ENCODE peak calls at places on chromosomes 1 and 21, in six cellular contexts. P is K562, Z is endothelial cell of umbilical vein, E is HepG2, A is HCT116, M is GM12878. I is an unnamed sample.

GRCh38 chr1:197919523-197920301 is 2.5 kb downstream of the LHX9 start:
- DNase-seq in A (no peak), Z (peak; percentile 16), E (no peak), M (no peak), P (no peak), I (no peak)

GRCh38 chr1:160681067-160681890 is 30.3 kb downstream of the CD48 start:
- DNase-seq in E (peak; percentile 62), P (peak; percentile 79), M (no peak), A (peak; percentile 78), Z (peak; percentile 30), I (peak; percentile 44)

GRCh38 chr1:209756608-209757445 is 974 bp downstream of the TRAF3IP3 start:
- DNase-seq in E (no peak), M (peak; percentile 49), A (no peak), Z (no peak), P (no peak), I (no peak)

GRCh38 chr1:47894718-47895393 is 102.3 kb downstream of the TRABD2B start:
- DNase-seq in P (no peak), E (no peak), M (no peak), A (no peak), Z (peak; percentile 17), I (no peak)

GRCh38 chr21:32206631-32207030 is 72.2 kb downstream of the MIS18A start:
- DNase-seq in P (no peak), Z (peak; percentile 27), M (no peak), E (no peak), A (no peak), I (no peak)

GRCh38 chr1:207097871-207098324 is 6.1 kb upstream of the C4BPA start:
- DNase-seq in P (no peak), E (no peak), Z (no peak), M (peak; percentile 67), A (no peak), I (no peak)

GRCh38 chr1:170461362-170461761 is 70.6 kb upstream of the GORAB start:
- DNase-seq in M (no peak), A (no peak), P (no peak), E (no peak), Z (no peak), I (no peak)

GRCh38 chr1:99758073-99758511 is 8.3 kb downstream of the FRRS1 start:
- DNase-seq in Z (no peak), E (no peak), M (peak; percentile 59), A (no peak), P (no peak), I (no peak)

GRCh38 chr1:161206411-161207140 is 4.4 kb downstream of the NDUFS2 start:
- DNase-seq in M (no peak), E (no peak), A (no peak), Z (no peak), P (no peak), I (no peak)

GRCh38 chr1:181910905-181911304 is 150.6 kb downstream of the ZNF648 start:
- DNase-seq in A (no peak), E (no peak), M (no peak), Z (no peak), P (no peak), I (no peak)

GRCh38 chr1:4976859-4977440 is 322.5 kb downstream of the AJAP1 start:
- DNase-seq in E (no peak), P (no peak), A (no peak), M (no peak), Z (no peak), I (no peak)

GRCh38 chr1:153572569-153573015 is 6.9 kb upstream of the S100A2 start:
- DNase-seq in P (no peak), Z (peak; percentile 93), E (peak; percentile 72), A (peak; percentile 84), M (peak; percentile 37), I (no peak)

GRCh38 chr1:32361674-32362473 is 411 bp downstream of the FAM229A start:
- DNase-seq in E (no peak), P (no peak), A (no peak), Z (peak; percentile 41), M (no peak), I (no peak)

GRCh38 chr1:191368891-191369654 is 789.2 kb upstream of the RGS18 start:
- DNase-seq in A (no peak), M (no peak), E (no peak), Z (no peak), P (no peak), I (no peak)

GRCh38 chr1:183632087-183632486 is 3.5 kb downstream of the ARPC5 start:
- DNase-seq in E (peak; percentile 44), M (no peak), P (no peak), A (no peak), Z (no peak), I (no peak)

GRCh38 chr1:88985033-88985432 is 7.4 kb downstream of the KYAT3 start:
- DNase-seq in E (peak; percentile 88), Z (peak; percentile 93), M (no peak), P (no peak), A (peak; percentile 79), I (no peak)

GRCh38 chr1:64093941-64094340 is 109.5 kb upstream of the UBE2U start:
- DNase-seq in P (no peak), Z (no peak), M (no peak), E (no peak), A (no peak), I (no peak)

GRCh38 chr21:37642493-37642892 is 273.8 kb downstream of the KCNJ6 start:
- DNase-seq in A (peak; percentile 24), Z (no peak), M (no peak), E (peak; percentile 32), P (peak; percentile 60), I (no peak)

GRCh38 chr21:37636152-37636860 is 269.7 kb downstream of the DYRK1A start:
- DNase-seq in Z (peak; percentile 71), A (no peak), M (no peak), P (no peak), E (no peak), I (no peak)

DNA sequence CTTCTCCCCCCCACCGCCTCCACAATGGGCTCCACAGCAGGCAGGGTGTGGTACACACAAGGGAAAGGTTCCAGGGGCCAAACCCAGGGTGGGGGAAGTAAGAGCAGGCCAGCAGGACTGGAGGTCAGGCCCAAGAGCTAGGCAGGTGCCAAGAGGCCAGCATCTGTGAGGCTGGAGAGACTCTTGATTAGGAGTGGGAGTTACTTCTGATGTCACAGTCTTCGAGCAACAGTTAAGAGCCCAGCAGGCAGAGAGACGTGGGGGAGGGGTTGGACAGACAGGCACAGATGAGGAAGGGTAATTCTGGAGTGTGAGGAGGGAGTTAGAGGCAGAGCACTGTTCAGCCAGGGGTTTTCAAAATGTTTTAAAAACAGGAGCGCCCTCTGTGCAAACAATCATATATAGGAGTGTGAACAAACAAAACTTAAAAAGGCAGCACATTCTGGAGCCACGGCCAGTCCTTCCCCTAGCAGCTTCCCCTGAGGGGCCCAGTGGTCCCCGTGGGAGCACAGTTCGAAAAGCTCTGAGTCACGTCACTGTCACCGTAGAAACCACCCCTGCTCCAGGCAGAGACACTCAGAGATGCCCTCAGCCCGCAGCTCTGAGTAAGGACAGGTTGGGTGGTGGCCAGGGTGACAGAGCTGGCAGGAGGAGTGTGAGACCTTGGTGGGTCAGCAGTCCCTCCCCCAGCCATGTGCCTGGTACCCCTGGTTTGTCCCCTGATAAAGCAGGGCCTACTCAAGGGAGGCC is 55.6 kb downstream of the SLC9A1 start:
- DNase-seq in M (no peak), E (peak; percentile 55), A (no peak), Z (no peak), P (peak; percentile 57), I (no peak)
- H3K9ac ChIP-seq in M (peak overlapping the region; percentile 27), E (peak overlapping the region; percentile 5), A (peak overlapping the region; percentile 43), Z (no peak overlapping the region), P (peak overlapping the region; percentile 83), I (peak overlapping the region; percentile 16)

GRCh38 chr1:234981758-234982157 is 146.9 kb downstream of the TOMM20 start:
- DNase-seq in A (no peak), Z (no peak), M (no peak), P (no peak), E (no peak), I (no peak)

GRCh38 chr1:234979316-234980223 is 149.1 kb downstream of the TOMM20 start:
- DNase-seq in A (no peak), M (no peak), Z (peak; percentile 39), E (no peak), P (no peak), I (no peak)

GRCh38 chr1:234978397-234979291 is 150.0 kb downstream of the TOMM20 start:
- DNase-seq in Z (peak; percentile 86), P (peak; percentile 77), E (peak; percentile 96), M (peak; percentile 94), A (peak; percentile 63), I (no peak)

GRCh38 chr1:234980224-234980656 is 148.4 kb downstream of the TOMM20 start:
- DNase-seq in A (no peak), E (no peak), P (no peak), M (no peak), Z (no peak), I (no peak)

DNA sequence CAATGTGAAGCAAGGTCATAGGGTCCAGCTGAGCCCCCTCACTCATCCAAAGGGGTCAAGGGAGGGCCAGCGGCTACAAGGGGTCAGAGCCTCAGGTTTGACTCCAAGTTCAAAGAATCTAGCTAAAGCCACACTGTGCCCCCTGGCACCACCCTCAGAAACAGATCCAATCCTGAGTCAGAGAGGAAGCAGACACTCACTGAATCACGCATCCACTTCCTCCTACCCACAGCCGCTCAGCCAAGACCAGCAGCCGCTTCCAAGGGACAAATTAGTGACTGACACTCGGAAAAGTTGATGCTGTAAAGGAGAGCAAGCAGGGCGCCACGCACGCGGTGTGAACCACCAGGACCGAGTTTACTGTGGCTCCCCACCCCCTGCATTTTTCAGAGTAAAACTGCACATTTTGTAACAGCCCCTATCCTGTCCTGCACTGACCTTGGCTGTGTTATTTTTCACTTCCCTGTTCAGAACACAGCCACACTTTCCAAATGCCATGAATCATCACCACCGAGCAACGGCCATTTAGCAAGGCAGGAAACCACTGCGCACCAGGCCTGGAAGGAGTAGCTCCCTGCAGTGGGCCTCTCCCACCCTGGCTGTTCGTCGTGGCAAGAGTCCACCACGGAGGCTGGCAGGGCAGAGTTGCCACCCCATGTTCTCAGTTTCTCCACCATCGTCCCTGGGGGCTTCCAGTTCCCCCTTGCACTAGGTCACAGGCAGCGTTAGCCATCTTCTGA is 147.8 kb downstream of the TOMM20 start:
- DNase-seq in P (no peak), E (peak; percentile 83), A (peak; percentile 79), Z (peak; percentile 97), M (peak; percentile 85), I (no peak)
- TF ChIP-seq POLR2AphosphoS5 in P (no peak), E (peak; percentile 13), A (peak; percentile 72), Z (peak; percentile 91), M (peak; percentile 78), I (no peak)

DNA sequence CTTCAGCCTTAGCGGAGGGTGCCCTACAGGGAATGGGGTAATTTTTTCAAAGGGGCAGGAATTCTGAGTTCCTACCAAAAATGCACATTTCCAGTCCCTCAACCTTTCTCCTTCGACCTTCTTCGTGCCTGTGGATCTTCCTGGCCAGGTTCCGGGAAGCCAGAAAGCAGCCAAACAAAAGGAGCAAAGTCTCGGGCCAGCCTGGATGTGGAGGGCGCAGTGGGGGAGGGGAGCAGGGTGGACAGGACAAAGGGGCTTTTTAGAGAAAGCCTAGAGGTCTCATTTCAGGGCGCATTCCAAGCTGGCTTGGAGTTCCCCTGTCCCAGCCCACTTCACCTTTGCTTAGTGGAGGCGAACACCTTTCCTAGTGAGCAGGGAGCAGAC is 2.9 kb upstream of the INAVA start:
- DNase-seq in Z (no peak), E (peak; percentile 83), M (no peak), A (no peak), P (no peak), I (no peak)
- TF ChIP-seq EZH2 in Z (no peak), E (no peak), M (no peak), A (no peak), P (no peak), I (no peak)

GRCh38 chr1:162928141-162928540 is 67.2 kb upstream of the CCDC190 start:
- DNase-seq in P (no peak), A (no peak), E (no peak), Z (no peak), M (no peak), I (no peak)
- H3K9ac ChIP-seq in P (no peak overlapping the region), A (no peak overlapping the region), E (no peak overlapping the region), Z (no peak overlapping the region), M (no peak overlapping the region), I (no peak overlapping the region)